ENCODE peak calls at places on chromosomes 3 and 15, in four cellular contexts. One of them, this sample, is unnamed.

GRCh38 chr3:43097681-43098080 is 8.2 kb downstream of the POMGNT2 start:
- DNase-seq in stimulated activated CD8-positive, alpha-beta memory T cell treated with anti-CD3 and anti-CD28 coated beads, Interleukin-7, amount 100 ng/mL, for 24 hours: no peak
- DNase-seq in LoVo: no peak
- DNase-seq in AG20443: no peak
- DNase-seq in this sample: no peak

GRCh38 chr3:156603379-156604017 is 48.6 kb upstream of the SSR3 start:
- DNase-seq in stimulated activated CD8-positive, alpha-beta memory T cell treated with anti-CD3 and anti-CD28 coated beads, Interleukin-7, amount 100 ng/mL, for 24 hours: no peak
- DNase-seq in LoVo: no peak
- DNase-seq in AG20443: no peak
- DNase-seq in this sample: no peak

GRCh38 chr15:90295270-90295648 is 29.8 kb downstream of the NGRN start:
- DNase-seq in stimulated activated CD8-positive, alpha-beta memory T cell treated with anti-CD3 and anti-CD28 coated beads, Interleukin-7, amount 100 ng/mL, for 24 hours: no peak
- DNase-seq in LoVo: no peak
- DNase-seq in AG20443: no peak
- DNase-seq in this sample: no peak

GRCh38 chr3:25885544-25885943 is 95.7 kb downstream of the OXSM start:
- DNase-seq in stimulated activated CD8-positive, alpha-beta memory T cell treated with anti-CD3 and anti-CD28 coated beads, Interleukin-7, amount 100 ng/mL, for 24 hours: no peak
- DNase-seq in LoVo: no peak
- DNase-seq in AG20443: peak; percentile 30
- DNase-seq in this sample: no peak

GRCh38 chr15:48177383-48177874 is 666 bp downstream of the MYEF2 start:
- DNase-seq in stimulated activated CD8-positive, alpha-beta memory T cell treated with anti-CD3 and anti-CD28 coated beads, Interleukin-7, amount 100 ng/mL, for 24 hours: peak; percentile 4
- DNase-seq in LoVo: no peak
- DNase-seq in AG20443: peak; percentile 46
- DNase-seq in this sample: no peak

GRCh38 chr3:192060160-192060783 is 599.3 kb downstream of the PYDC2 start:
- DNase-seq in stimulated activated CD8-positive, alpha-beta memory T cell treated with anti-CD3 and anti-CD28 coated beads, Interleukin-7, amount 100 ng/mL, for 24 hours: no peak
- DNase-seq in LoVo: no peak
- DNase-seq in AG20443: no peak
- DNase-seq in this sample: no peak

GRCh38 chr3:22263042-22263441 is 512.0 kb upstream of the ZNF385D start:
- DNase-seq in stimulated activated CD8-positive, alpha-beta memory T cell treated with anti-CD3 and anti-CD28 coated beads, Interleukin-7, amount 100 ng/mL, for 24 hours: no peak
- DNase-seq in LoVo: no peak
- DNase-seq in AG20443: peak; percentile 63
- DNase-seq in this sample: no peak

GRCh38 chr15:56950979-56951378 is 32.5 kb downstream of the TCF12 start:
- DNase-seq in stimulated activated CD8-positive, alpha-beta memory T cell treated with anti-CD3 and anti-CD28 coated beads, Interleukin-7, amount 100 ng/mL, for 24 hours: no peak
- DNase-seq in LoVo: no peak
- DNase-seq in AG20443: no peak
- DNase-seq in this sample: no peak

GRCh38 chr3:127777332-127777731 is 45.0 kb downstream of the MGLL start:
- DNase-seq in stimulated activated CD8-positive, alpha-beta memory T cell treated with anti-CD3 and anti-CD28 coated beads, Interleukin-7, amount 100 ng/mL, for 24 hours: no peak
- DNase-seq in LoVo: peak; percentile 46
- DNase-seq in AG20443: no peak
- DNase-seq in this sample: no peak